ENCODE peak calls at places on chromosomes 12 and 14, in five cellular contexts. L, I, G, X and Z are unnamed samples.

GRCh38 chr12:59624732-59625455 is 29.1 kb downstream of the SLC16A7 start:
- DNase-seq in G (no peak), I (no peak), X (no peak), L (no peak), Z (no peak)

GRCh38 chr14:105368032-105368417 is 30.3 kb upstream of the TEX22 start:
- DNase-seq in L (no peak), G (no peak), X (no peak), I (no peak), Z (no peak)

GRCh38 chr14:22163051-22163450 is 426.0 kb downstream of the DAD1 start:
- DNase-seq in X (no peak), L (no peak), I (no peak), G (no peak), Z (no peak)

GRCh38 chr12:21771311-21771710 is 3.2 kb downstream of the KCNJ8 start:
- DNase-seq in X (no peak), G (no peak), I (no peak), L (no peak), Z (no peak)

GRCh38 chr14:82905762-82906161 is 1372.1 kb upstream of the SEL1L start:
- DNase-seq in L (no peak), X (no peak), G (no peak), I (no peak), Z (no peak)

GRCh38 chr14:23829736-23830474 is 123.7 kb upstream of the DHRS4 start:
- DNase-seq in L (peak), I (peak), G (no peak), X (no peak), Z (peak)

GRCh38 chr12:117192057-117192456 is 1.8 kb upstream of the FBXO21 start:
- DNase-seq in X (no peak), I (no peak), L (no peak), G (no peak), Z (no peak)

GRCh38 chr14:89823732-89824131 is 130.8 kb downstream of the EFCAB11 start:
- DNase-seq in I (no peak), L (no peak), X (no peak), G (no peak), Z (no peak)

GRCh38 chr14:80996049-80996901 is 40.9 kb downstream of the TSHR start:
- DNase-seq in G (no peak), L (peak), X (no peak), I (peak), Z (peak)

GRCh38 chr14:54322668-54323380 is 74.0 kb upstream of the CDKN3 start:
- DNase-seq in L (no peak), X (no peak), I (no peak), G (no peak), Z (peak)

GRCh38 chr14:99468836-99469592 is 11.6 kb downstream of the SETD3 start:
- DNase-seq in G (no peak), L (no peak), I (no peak), X (no peak), Z (no peak)

GRCh38 chr12:107364875-107365518 is 271.6 kb upstream of the CRY1 start:
- DNase-seq in G (no peak), L (no peak), X (no peak), I (no peak), Z (no peak)

GRCh38 chr12:56999456-56999855 is 6.9 kb downstream of the ZBTB39 start:
- DNase-seq in G (no peak), X (no peak), I (no peak), L (no peak), Z (no peak)

GRCh38 chr12:128994869-128995268 is 141.6 kb downstream of the GLT1D1 start:
- DNase-seq in L (no peak), I (no peak), X (no peak), G (no peak), Z (peak)

GRCh38 chr12:89825591-89826449 is 117.2 kb upstream of the ATP2B1 start:
- DNase-seq in L (no peak), I (no peak), X (no peak), G (no peak), Z (no peak)

GRCh38 chr12:20201733-20202132 is 166.6 kb upstream of the PDE3A start:
- DNase-seq in I (no peak), G (no peak), X (no peak), L (no peak), Z (no peak)

GRCh38 chr14:69242311-69243224 is 17.4 kb upstream of the GALNT16 start:
- DNase-seq in X (peak), L (peak), G (no peak), I (peak), Z (peak)